ENCODE peak calls at places on chromosomes 13 and 19, in nine cellular contexts. R is left ventricle myocardium inferior, G is suprapubic skin, F is breast epithelium, B is heart right ventricle, O is endodermal cell, E is foreskin keratinocyte, X is transverse colon, N is pancreas. Y is an unnamed sample.

GRCh38 chr19:17751103-17751911 is at the start of gene FCHO1:
- DNase-seq in R (peak; percentile 33), G (no peak), F (no peak), B (peak; percentile 42), O (no peak), E (no peak), X (peak; percentile 80), N (no peak), Y (no peak)

GRCh38 chr13:76646946-76647345 is 239.3 kb downstream of the KCTD12 start:
- DNase-seq in R (no peak), G (no peak), F (no peak), B (no peak), O (no peak), E (peak; percentile 7), X (no peak), N (no peak), Y (no peak)

GRCh38 chr19:55441319-55441691 is 1.8 kb downstream of the SHISA7 start:
- DNase-seq in R (no peak), G (no peak), F (no peak), B (no peak), O (no peak), E (no peak), X (no peak), N (no peak), Y (no peak)

GRCh38 chr13:79900356-79900755 is 419.4 kb downstream of the NDFIP2 start:
- DNase-seq in R (no peak), G (no peak), F (no peak), B (no peak), O (no peak), E (no peak), X (no peak), N (no peak), Y (no peak)

GRCh38 chr13:20193924-20194631 is 1.3 kb upstream of the GJB2 start:
- DNase-seq in R (no peak), G (no peak), F (no peak), B (no peak), O (peak; percentile 62), E (peak; percentile 68), X (no peak), N (no peak), Y (no peak)

GRCh38 chr19:32675720-32676185 is at the start of gene RGS9BP:
- DNase-seq in R (peak; percentile 89), G (peak; percentile 92), F (peak; percentile 69), B (peak; percentile 90), O (peak; percentile 77), E (peak; percentile 49), X (peak; percentile 87), N (peak; percentile 68), Y (no peak)

GRCh38 chr13:97411894-97412460 is 22.0 kb upstream of the RAP2A start:
- DNase-seq in R (no peak), G (no peak), F (no peak), B (no peak), O (no peak), E (no peak), X (no peak), N (no peak), Y (no peak)

GRCh38 chr13:25796474-25796873 is 255.3 kb downstream of the SHISA2 start:
- DNase-seq in R (no peak), G (no peak), F (no peak), B (no peak), O (no peak), E (peak; percentile 25), X (no peak), N (no peak), Y (no peak)

GRCh38 chr19:41239961-41240574 is 21.0 kb downstream of the AXL start:
- DNase-seq in R (no peak), G (no peak), F (no peak), B (no peak), O (no peak), E (no peak), X (no peak), N (no peak), Y (no peak)

GRCh38 chr19:20367811-20368294 is 197.7 kb downstream of the ZNF737 start:
- DNase-seq in R (no peak), G (no peak), F (no peak), B (no peak), O (peak; percentile 84), E (peak; percentile 19), X (no peak), N (peak; percentile 55), Y (no peak)

GRCh38 chr13:72781461-72782439 is at the start of the genes DIS3 and PIBF1:
- DNase-seq in R (peak; percentile 97), G (peak; percentile 99), F (peak; percentile 95), B (peak; percentile 95), O (peak; percentile 99), E (peak; percentile 97), X (peak; percentile 98), N (peak; percentile 97), Y (peak; percentile 94)

GRCh38 chr13:24905242-24905641 is 141.3 kb downstream of the RNF17 start:
- DNase-seq in R (no peak), G (no peak), F (no peak), B (no peak), O (no peak), E (peak; percentile 30), X (no peak), N (no peak), Y (no peak)

GRCh38 chr13:50127017-50127725 is 111.9 kb downstream of the KCNRG start:
- DNase-seq in R (peak; percentile 58), G (peak; percentile 84), F (peak; percentile 60), B (peak; percentile 58), O (peak; percentile 77), E (peak; percentile 22), X (peak; percentile 65), N (no peak), Y (no peak)

GRCh38 chr19:480016-480855 is 16.1 kb upstream of the MADCAM1 start:
- DNase-seq in R (peak; percentile 88), G (no peak), F (peak; percentile 83), B (peak; percentile 84), O (peak; percentile 92), E (no peak), X (peak; percentile 77), N (peak; percentile 85), Y (no peak)

GRCh38 chr13:52454459-52454824 is 836 bp upstream of the CKAP2 start:
- DNase-seq in R (no peak), G (no peak), F (no peak), B (no peak), O (peak; percentile 59), E (peak; percentile 84), X (peak; percentile 53), N (no peak), Y (peak; percentile 73)

GRCh38 chr13:95020298-95020987 is 280.8 kb downstream of the ABCC4 start:
- DNase-seq in R (no peak), G (no peak), F (no peak), B (no peak), O (no peak), E (no peak), X (no peak), N (no peak), Y (peak; percentile 29)

DNA sequence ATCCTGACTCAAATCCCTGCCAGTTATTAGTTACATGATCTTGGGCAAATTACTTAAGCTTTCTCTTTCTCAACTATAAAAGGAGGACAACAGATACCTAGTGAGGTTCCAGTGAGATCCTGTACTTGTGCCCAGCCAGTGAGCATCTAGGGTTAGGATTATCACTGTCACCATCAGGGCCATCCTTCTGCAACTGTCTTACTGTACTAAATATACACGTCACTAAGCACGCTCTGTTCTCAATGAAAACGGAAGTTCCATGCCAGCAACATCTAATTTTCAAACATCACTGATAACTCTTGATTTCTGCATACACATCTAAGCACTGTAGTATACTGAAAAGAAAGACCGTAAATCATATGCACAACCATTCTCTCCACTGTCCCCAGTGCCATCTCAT is 70.0 kb downstream of the FOXO1 start:
- DNase-seq in R (no peak), G (no peak), F (no peak), B (no peak), O (no peak), E (no peak), X (no peak), N (no peak), Y (no peak)
- H3K27ac ChIP-seq in R (peak overlapping the region; percentile 6), G (peak overlapping the region; percentile 23), F (peak overlapping the region; percentile 89), B (no peak overlapping the region), O (no peak overlapping the region), E (no peak overlapping the region), X (no peak overlapping the region), N (no peak overlapping the region), Y (no peak overlapping the region)

GRCh38 chr19:45497791-45498190 is 452 bp upstream of the PPM1N start:
- DNase-seq in R (no peak), G (no peak), F (no peak), B (no peak), O (peak; percentile 73), E (no peak), X (no peak), N (no peak), Y (no peak)

GRCh38 chr19:45500918-45501729 is 2.9 kb downstream of the PPM1N start:
- DNase-seq in R (no peak), G (no peak), F (no peak), B (no peak), O (peak; percentile 68), E (no peak), X (no peak), N (no peak), Y (no peak)

GRCh38 chr19:45499196-45500180 is 1.2 kb downstream of the PPM1N start:
- DNase-seq in R (no peak), G (no peak), F (no peak), B (peak; percentile 45), O (peak; percentile 98), E (peak; percentile 49), X (peak; percentile 68), N (peak; percentile 56), Y (no peak)

GRCh38 chr19:45496349-45496953 is 396 bp downstream of the RTN2 start:
- DNase-seq in R (no peak), G (no peak), F (no peak), B (peak; percentile 57), O (peak; percentile 92), E (no peak), X (no peak), N (peak; percentile 51), Y (no peak)

GRCh38 chr19:45498411-45499195 is at the start of gene PPM1N:
- DNase-seq in R (no peak), G (no peak), F (no peak), B (no peak), O (peak; percentile 83), E (no peak), X (no peak), N (no peak), Y (no peak)
- H3K27ac ChIP-seq in R (peak within 1 kb of the TSS; percentile 24), G (no peak within 1 kb of the TSS), F (no peak within 1 kb of the TSS), B (no peak within 1 kb of the TSS), O (no peak within 1 kb of the TSS), E (no peak within 1 kb of the TSS), X (peak within 1 kb of the TSS; percentile 58), N (no peak within 1 kb of the TSS), Y (no peak within 1 kb of the TSS)

GRCh38 chr13:43487459-43487858 is 299.3 kb downstream of the ENOX1 start:
- DNase-seq in R (no peak), G (no peak), F (no peak), B (no peak), O (no peak), E (no peak), X (no peak), N (no peak), Y (no peak)
- H3K27ac ChIP-seq in R (no peak overlapping the region), G (no peak overlapping the region), F (no peak overlapping the region), B (no peak overlapping the region), O (no peak overlapping the region), E (no peak overlapping the region), X (peak overlapping the region; percentile 56), N (no peak overlapping the region), Y (no peak overlapping the region)

DNA sequence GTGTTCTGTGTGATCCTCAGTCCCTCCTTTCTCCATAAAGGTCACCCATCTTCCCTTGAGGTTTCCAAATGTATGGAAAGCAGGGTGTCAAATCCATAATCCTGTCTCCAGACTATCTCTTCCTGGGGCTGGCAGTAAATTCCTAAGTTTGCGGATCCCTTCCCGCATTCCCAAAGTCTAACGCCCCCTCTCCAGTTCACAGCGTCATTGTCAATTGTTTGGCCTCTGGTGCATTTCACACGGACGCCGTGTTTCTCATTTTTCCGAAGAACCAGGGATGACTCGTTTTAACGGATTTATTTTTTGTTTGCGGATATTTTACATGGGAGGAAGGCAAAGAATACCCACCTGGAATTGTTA is 32.6 kb downstream of the ZNF136 start:
- DNase-seq in R (no peak), G (no peak), F (no peak), B (no peak), O (no peak), E (no peak), X (no peak), N (no peak), Y (no peak)
- H3K27ac ChIP-seq in R (peak overlapping the region; percentile 79), G (peak overlapping the region; percentile 68), F (peak overlapping the region; percentile 81), B (peak overlapping the region; percentile 62), O (no peak overlapping the region), E (no peak overlapping the region), X (peak overlapping the region; percentile 84), N (peak overlapping the region; percentile 91), Y (peak overlapping the region; percentile 11)